ENCODE peak calls at places on chromosomes 4 and X, in ten cellular contexts. One of them, this sample, is unnamed.
A peak's percentile ranks its signal among the peaks of the same experiment; 100 is the strongest.

GRCh38 chr4:184477201-184477999 is 3.0 kb upstream of the IRF2 start:
- DNase-seq in AG04450: no peak
- DNase-seq in HCT116: no peak
- DNase-seq in AG10803: peak; percentile 9
- DNase-seq in astrocyte of the spinal cord: no peak
- DNase-seq in hepatocyte: peak; percentile 25
- DNase-seq in IMR-90: no peak
- DNase-seq in WTC11: no peak
- DNase-seq in pancreas: no peak
- DNase-seq in upper lobe of left lung: peak; percentile 35
- DNase-seq in this sample: no peak

GRCh38 chr4:126071346-126072333 is 756.9 kb downstream of the FAT4 start:
- DNase-seq in AG04450: peak; percentile 42
- DNase-seq in HCT116: no peak
- DNase-seq in AG10803: peak; percentile 80
- DNase-seq in astrocyte of the spinal cord: peak; percentile 91
- DNase-seq in hepatocyte: peak; percentile 38
- DNase-seq in IMR-90: peak; percentile 78
- DNase-seq in WTC11: no peak
- DNase-seq in pancreas: peak; percentile 21
- DNase-seq in upper lobe of left lung: peak; percentile 57
- DNase-seq in this sample: peak; percentile 18

GRCh38 chr4:80989921-80990544 is 40.5 kb upstream of the BMP3 start:
- DNase-seq in AG04450: peak; percentile 27
- DNase-seq in HCT116: peak; percentile 50
- DNase-seq in AG10803: peak; percentile 73
- DNase-seq in astrocyte of the spinal cord: peak; percentile 73
- DNase-seq in hepatocyte: peak; percentile 79
- DNase-seq in IMR-90: peak; percentile 73
- DNase-seq in WTC11: no peak
- DNase-seq in pancreas: no peak
- DNase-seq in upper lobe of left lung: no peak
- DNase-seq in this sample: peak; percentile 78

GRCh38 chr4:141642068-141642467 is 5.7 kb downstream of the IL15 start:
- DNase-seq in AG04450: no peak
- DNase-seq in HCT116: no peak
- DNase-seq in AG10803: no peak
- DNase-seq in astrocyte of the spinal cord: no peak
- DNase-seq in hepatocyte: no peak
- DNase-seq in IMR-90: no peak
- DNase-seq in WTC11: no peak
- DNase-seq in pancreas: no peak
- DNase-seq in upper lobe of left lung: no peak
- DNase-seq in this sample: no peak

GRCh38 chr4:41257257-41257900 is 651 bp downstream of the UCHL1 start:
- DNase-seq in AG04450: no peak
- DNase-seq in HCT116: no peak
- DNase-seq in AG10803: peak; percentile 45
- DNase-seq in astrocyte of the spinal cord: peak; percentile 48
- DNase-seq in hepatocyte: peak; percentile 73
- DNase-seq in IMR-90: peak; percentile 52
- DNase-seq in WTC11: peak; percentile 55
- DNase-seq in pancreas: peak; percentile 56
- DNase-seq in upper lobe of left lung: no peak
- DNase-seq in this sample: peak; percentile 16

GRCh38 chr4:5980436-5981155 is 37.6 kb downstream of the C4orf50 start:
- DNase-seq in AG04450: no peak
- DNase-seq in HCT116: peak; percentile 7
- DNase-seq in AG10803: no peak
- DNase-seq in astrocyte of the spinal cord: no peak
- DNase-seq in hepatocyte: no peak
- DNase-seq in IMR-90: no peak
- DNase-seq in WTC11: no peak
- DNase-seq in pancreas: no peak
- DNase-seq in upper lobe of left lung: no peak
- DNase-seq in this sample: no peak

GRCh38 chrX:125132274-125132673 is 187.4 kb upstream of the TEX13C start:
- DNase-seq in AG04450: no peak
- DNase-seq in HCT116: no peak
- DNase-seq in AG10803: no peak
- DNase-seq in astrocyte of the spinal cord: no peak
- DNase-seq in hepatocyte: peak; percentile 11
- DNase-seq in IMR-90: peak; percentile 0
- DNase-seq in WTC11: no peak
- DNase-seq in pancreas: no peak
- DNase-seq in upper lobe of left lung: no peak
- DNase-seq in this sample: no peak

GRCh38 chr4:184548651-184549341 is 74.4 kb upstream of the IRF2 start:
- DNase-seq in AG04450: no peak
- DNase-seq in HCT116: no peak
- DNase-seq in AG10803: no peak
- DNase-seq in astrocyte of the spinal cord: no peak
- DNase-seq in hepatocyte: no peak
- DNase-seq in IMR-90: no peak
- DNase-seq in WTC11: peak; percentile 26
- DNase-seq in pancreas: no peak
- DNase-seq in upper lobe of left lung: no peak
- DNase-seq in this sample: no peak

GRCh38 chrX:68794486-68794885 is 34.3 kb upstream of the EFNB1 start:
- DNase-seq in AG04450: no peak
- DNase-seq in HCT116: no peak
- DNase-seq in AG10803: no peak
- DNase-seq in astrocyte of the spinal cord: no peak
- DNase-seq in hepatocyte: peak; percentile 44
- DNase-seq in IMR-90: no peak
- DNase-seq in WTC11: no peak
- DNase-seq in pancreas: no peak
- DNase-seq in upper lobe of left lung: no peak
- DNase-seq in this sample: no peak

GRCh38 chr4:157674699-157675098 is 454.2 kb downstream of the GRIA2 start:
- DNase-seq in AG04450: no peak
- DNase-seq in HCT116: no peak
- DNase-seq in AG10803: no peak
- DNase-seq in astrocyte of the spinal cord: no peak
- DNase-seq in hepatocyte: no peak
- DNase-seq in IMR-90: no peak
- DNase-seq in WTC11: no peak
- DNase-seq in pancreas: peak; percentile 21
- DNase-seq in upper lobe of left lung: no peak
- DNase-seq in this sample: no peak

GRCh38 chr4:89166971-89167475 is 55.7 kb downstream of the TIGD2 start:
- DNase-seq in AG04450: no peak
- DNase-seq in HCT116: no peak
- DNase-seq in AG10803: no peak
- DNase-seq in astrocyte of the spinal cord: no peak
- DNase-seq in hepatocyte: no peak
- DNase-seq in IMR-90: no peak
- DNase-seq in WTC11: no peak
- DNase-seq in pancreas: no peak
- DNase-seq in upper lobe of left lung: no peak
- DNase-seq in this sample: no peak

GRCh38 chrX:134908235-134908834 is 82.5 kb upstream of the SMIM10 start:
- DNase-seq in AG04450: no peak
- DNase-seq in HCT116: no peak
- DNase-seq in AG10803: peak; percentile 46
- DNase-seq in astrocyte of the spinal cord: peak; percentile 35
- DNase-seq in hepatocyte: peak; percentile 18
- DNase-seq in IMR-90: peak; percentile 65
- DNase-seq in WTC11: no peak
- DNase-seq in pancreas: no peak
- DNase-seq in upper lobe of left lung: no peak
- DNase-seq in this sample: peak; percentile 52

GRCh38 chr4:156497486-156497885 is 474.1 kb downstream of the PDGFC start:
- DNase-seq in AG04450: no peak
- DNase-seq in HCT116: no peak
- DNase-seq in AG10803: no peak
- DNase-seq in astrocyte of the spinal cord: no peak
- DNase-seq in hepatocyte: no peak
- DNase-seq in IMR-90: no peak
- DNase-seq in WTC11: no peak
- DNase-seq in pancreas: no peak
- DNase-seq in upper lobe of left lung: no peak
- DNase-seq in this sample: no peak

GRCh38 chr4:70515342-70516245 is 2.8 kb upstream of the AMTN start:
- DNase-seq in AG04450: no peak
- DNase-seq in HCT116: no peak
- DNase-seq in AG10803: no peak
- DNase-seq in astrocyte of the spinal cord: no peak
- DNase-seq in hepatocyte: no peak
- DNase-seq in IMR-90: no peak
- DNase-seq in WTC11: no peak
- DNase-seq in pancreas: no peak
- DNase-seq in upper lobe of left lung: no peak
- DNase-seq in this sample: no peak

GRCh38 chr4:2781911-2782310 is 11.0 kb upstream of the SH3BP2 start:
- DNase-seq in AG04450: no peak
- DNase-seq in HCT116: no peak
- DNase-seq in AG10803: no peak
- DNase-seq in astrocyte of the spinal cord: no peak
- DNase-seq in hepatocyte: no peak
- DNase-seq in IMR-90: no peak
- DNase-seq in WTC11: peak; percentile 11
- DNase-seq in pancreas: no peak
- DNase-seq in upper lobe of left lung: no peak
- DNase-seq in this sample: no peak
- TF ChIP-seq CTCF in AG04450: no peak
- TF ChIP-seq CTCF in HCT116: no peak
- TF ChIP-seq CTCF in AG10803: no peak
- TF ChIP-seq CTCF in astrocyte of the spinal cord: no peak
- TF ChIP-seq CTCF in hepatocyte: no peak
- TF ChIP-seq CTCF in IMR-90: no peak
- TF ChIP-seq CTCF in WTC11: no peak
- TF ChIP-seq CTCF in pancreas: no peak
- TF ChIP-seq CTCF in upper lobe of left lung: no peak
- TF ChIP-seq CTCF in this sample: no peak

DNA sequence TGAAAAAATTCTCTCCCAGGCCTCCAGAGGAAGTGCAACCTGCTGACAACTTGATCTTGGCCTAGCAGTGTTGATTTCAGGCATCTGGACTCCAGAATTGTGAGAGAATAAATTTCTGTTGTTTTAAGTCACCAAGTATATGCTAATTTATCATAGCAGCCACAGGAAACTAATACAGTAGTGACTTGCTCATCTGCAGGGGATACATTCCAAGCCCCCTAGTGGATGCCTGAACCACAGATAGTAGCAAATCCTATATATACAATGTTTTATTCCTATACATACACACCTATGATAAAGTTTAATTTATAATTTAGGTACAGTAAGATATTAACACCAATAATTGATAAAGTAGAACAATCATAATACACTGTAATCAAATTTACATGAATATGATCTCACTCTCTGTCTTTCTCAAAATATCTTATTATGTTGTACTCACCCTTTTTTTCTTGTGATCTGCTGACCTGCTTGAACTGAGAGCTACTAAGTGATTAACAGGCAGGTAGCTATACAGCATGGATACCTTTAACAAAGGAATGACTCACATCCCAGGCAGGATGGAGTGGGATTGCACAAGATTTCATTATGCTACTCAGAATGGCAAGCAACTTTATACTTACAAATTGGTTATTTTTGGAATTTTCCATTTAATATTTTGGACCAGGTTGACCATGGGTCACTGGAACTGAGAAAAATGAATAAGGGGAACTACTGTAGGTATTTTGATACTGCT is 501.1 kb downstream of the KCNIP4 start:
- DNase-seq in AG04450: no peak
- DNase-seq in HCT116: no peak
- DNase-seq in AG10803: no peak
- DNase-seq in astrocyte of the spinal cord: no peak
- DNase-seq in hepatocyte: peak; percentile 13
- DNase-seq in IMR-90: no peak
- DNase-seq in WTC11: no peak
- DNase-seq in pancreas: no peak
- DNase-seq in upper lobe of left lung: no peak
- DNase-seq in this sample: no peak
- TF ChIP-seq CTCF in AG04450: no peak
- TF ChIP-seq CTCF in HCT116: no peak
- TF ChIP-seq CTCF in AG10803: no peak
- TF ChIP-seq CTCF in astrocyte of the spinal cord: no peak
- TF ChIP-seq CTCF in hepatocyte: no peak
- TF ChIP-seq CTCF in IMR-90: no peak
- TF ChIP-seq CTCF in WTC11: no peak
- TF ChIP-seq CTCF in pancreas: no peak
- TF ChIP-seq CTCF in upper lobe of left lung: no peak
- TF ChIP-seq CTCF in this sample: no peak

DNA sequence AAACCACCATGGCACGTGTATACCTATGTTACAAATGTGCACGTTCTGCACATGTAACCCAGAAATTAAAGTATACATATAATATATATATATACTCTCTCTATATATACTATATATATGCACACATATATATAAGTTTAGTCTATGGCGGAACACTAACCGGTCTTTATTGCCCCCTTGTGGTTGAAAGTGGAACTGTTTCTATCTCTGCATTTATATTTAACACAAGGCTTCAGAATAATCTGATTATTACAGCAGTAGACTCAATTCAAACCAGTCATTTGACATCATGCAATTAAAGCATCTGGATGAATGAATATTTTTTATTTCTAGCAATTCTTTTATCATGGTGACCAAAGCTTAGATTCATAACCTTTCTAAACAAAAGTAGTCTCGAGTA is 14.6 kb downstream of the RAB9B start:
- DNase-seq in AG04450: no peak
- DNase-seq in HCT116: peak; percentile 15
- DNase-seq in AG10803: no peak
- DNase-seq in astrocyte of the spinal cord: peak; percentile 49
- DNase-seq in hepatocyte: peak; percentile 86
- DNase-seq in IMR-90: peak; percentile 42
- DNase-seq in WTC11: no peak
- DNase-seq in pancreas: no peak
- DNase-seq in upper lobe of left lung: no peak
- DNase-seq in this sample: peak; percentile 7
- TF ChIP-seq CTCF in AG04450: peak; percentile 60
- TF ChIP-seq CTCF in HCT116: peak; percentile 42
- TF ChIP-seq CTCF in AG10803: peak; percentile 58
- TF ChIP-seq CTCF in astrocyte of the spinal cord: peak; percentile 54
- TF ChIP-seq CTCF in hepatocyte: peak; percentile 88
- TF ChIP-seq CTCF in IMR-90: peak; percentile 62
- TF ChIP-seq CTCF in WTC11: peak; percentile 60
- TF ChIP-seq CTCF in pancreas: peak; percentile 82
- TF ChIP-seq CTCF in upper lobe of left lung: peak; percentile 67
- TF ChIP-seq CTCF in this sample: peak; percentile 85

DNA sequence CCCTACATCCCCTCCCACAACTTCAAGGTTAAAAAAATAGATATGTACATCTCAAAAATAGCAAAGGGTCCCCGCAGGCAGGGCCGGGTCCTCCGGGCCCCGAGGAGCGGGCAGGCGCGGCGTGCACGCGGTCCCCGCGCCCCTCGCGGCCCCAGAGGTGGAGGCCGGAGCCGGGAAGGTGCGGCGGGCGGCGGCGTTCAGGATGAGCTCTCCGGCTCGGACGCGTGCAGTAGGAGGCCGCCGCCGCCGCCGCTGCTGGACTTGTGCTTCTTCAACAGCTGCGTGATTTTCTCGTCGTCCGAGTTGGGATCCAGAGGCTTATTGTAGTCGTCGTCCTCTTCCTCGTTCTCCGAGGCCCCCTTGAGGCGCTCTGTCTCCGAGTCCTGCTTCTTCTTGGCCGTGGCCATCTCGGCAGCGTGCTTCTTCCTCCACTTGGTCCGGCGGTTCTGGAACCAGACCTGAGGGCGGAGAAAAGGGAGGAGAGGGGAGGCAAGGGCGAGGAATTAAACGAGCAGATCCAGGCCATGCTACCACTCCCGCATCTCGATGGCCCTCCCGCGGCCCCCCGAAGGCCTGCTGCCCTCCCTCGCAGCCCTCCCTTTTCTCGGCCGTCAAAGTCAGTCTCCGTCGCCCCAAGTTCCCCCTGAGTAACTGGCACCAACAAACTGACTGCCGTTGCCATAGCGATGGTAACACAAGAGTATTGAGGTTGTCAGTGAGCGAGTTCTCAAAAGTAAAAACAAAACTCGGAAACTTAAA is 5.8 kb downstream of the NKX6-1 start:
- DNase-seq in AG04450: no peak
- DNase-seq in HCT116: no peak
- DNase-seq in AG10803: peak; percentile 17
- DNase-seq in astrocyte of the spinal cord: peak; percentile 37
- DNase-seq in hepatocyte: peak; percentile 58
- DNase-seq in IMR-90: peak; percentile 10
- DNase-seq in WTC11: peak; percentile 69
- DNase-seq in pancreas: no peak
- DNase-seq in upper lobe of left lung: no peak
- DNase-seq in this sample: peak; percentile 9
- TF ChIP-seq CTCF in AG04450: peak; percentile 14
- TF ChIP-seq CTCF in HCT116: no peak
- TF ChIP-seq CTCF in AG10803: peak; percentile 18
- TF ChIP-seq CTCF in astrocyte of the spinal cord: peak; percentile 18
- TF ChIP-seq CTCF in hepatocyte: peak; percentile 26
- TF ChIP-seq CTCF in IMR-90: no peak
- TF ChIP-seq CTCF in WTC11: no peak
- TF ChIP-seq CTCF in pancreas: no peak
- TF ChIP-seq CTCF in upper lobe of left lung: no peak
- TF ChIP-seq CTCF in this sample: no peak